ENCODE peak calls at places on chromosomes 3 and 15, in six cellular contexts. J is left ventricle myocardium superior, A is SJSA1, T is Panc1, B is A172, P is NCI-H1436. R is an unnamed sample.

GRCh38 chr15:78065973-78066946 is 11.3 kb downstream of the TBC1D2B start:
- DNase-seq in J (no peak), A (no peak), T (no peak), B (no peak), P (no peak), R (no peak)

GRCh38 chr15:40087991-40088928 is 20.4 kb downstream of the BMF start:
- DNase-seq in J (peak; percentile 66), A (no peak), T (no peak), B (no peak), P (no peak), R (no peak)

GRCh38 chr3:73511555-73511954 is 113.2 kb downstream of the PDZRN3 start:
- DNase-seq in J (no peak), A (no peak), T (no peak), B (no peak), P (no peak), R (no peak)

GRCh38 chr15:81752974-81753373 is 292.8 kb downstream of the MEX3B start:
- DNase-seq in J (no peak), A (no peak), T (no peak), B (no peak), P (no peak), R (no peak)

GRCh38 chr3:133856316-133856715 is 39.4 kb downstream of the RAB6B start:
- DNase-seq in J (no peak), A (no peak), T (no peak), B (peak; percentile 11), P (no peak), R (no peak)

GRCh38 chr3:94472511-94472910 is 409.6 kb downstream of the NSUN3 start:
- DNase-seq in J (no peak), A (no peak), T (no peak), B (no peak), P (no peak), R (no peak)

GRCh38 chr15:67089218-67090193 is 24.1 kb downstream of the SMAD3 start:
- DNase-seq in J (no peak), A (peak; percentile 67), T (no peak), B (peak; percentile 67), P (no peak), R (no peak)

GRCh38 chr15:70035719-70036077 is 62.0 kb downstream of the TLE3 start:
- DNase-seq in J (no peak), A (no peak), T (no peak), B (no peak), P (no peak), R (no peak)

GRCh38 chr15:68503213-68503612 is 71.2 kb upstream of the ITGA11 start:
- DNase-seq in J (no peak), A (no peak), T (no peak), B (no peak), P (no peak), R (no peak)

GRCh38 chr3:133973249-133973980 is 56.3 kb downstream of the SLCO2A1 start:
- DNase-seq in J (no peak), A (no peak), T (no peak), B (peak; percentile 10), P (no peak), R (no peak)

GRCh38 chr15:63833246-63833696 is 477 bp downstream of the HERC1 start:
- DNase-seq in J (peak; percentile 63), A (no peak), T (no peak), B (no peak), P (no peak), R (no peak)

GRCh38 chr3:126111126-126111551 is 27.2 kb upstream of the SLC41A3 start:
- DNase-seq in J (no peak), A (no peak), T (no peak), B (no peak), P (no peak), R (no peak)

GRCh38 chr3:107412376-107412775 is 35.1 kb downstream of the CCDC54 start:
- DNase-seq in J (no peak), A (no peak), T (no peak), B (no peak), P (no peak), R (no peak)

GRCh38 chr15:92992712-92993111 is 92.6 kb downstream of the CHD2 start:
- DNase-seq in J (no peak), A (no peak), T (no peak), B (no peak), P (no peak), R (no peak)

GRCh38 chr15:68310178-68310810 is 32.7 kb downstream of the FEM1B start:
- DNase-seq in J (peak; percentile 66), A (no peak), T (no peak), B (no peak), P (no peak), R (no peak)

GRCh38 chr3:17967111-17967510 is 224.7 kb upstream of the TBC1D5 start:
- DNase-seq in J (peak; percentile 20), A (no peak), T (no peak), B (no peak), P (no peak), R (no peak)

GRCh38 chr15:63909819-63910437 is 76.2 kb upstream of the HERC1 start:
- DNase-seq in J (no peak), A (no peak), T (no peak), B (peak; percentile 72), P (no peak), R (peak; percentile 75)

GRCh38 chr3:12287727-12288465 is 974 bp upstream of the PPARG start:
- DNase-seq in J (peak; percentile 80), A (no peak), T (no peak), B (no peak), P (no peak), R (no peak)

GRCh38 chr3:163347944-163348343 is 1730.4 kb downstream of the SI start:
- DNase-seq in J (no peak), A (no peak), T (no peak), B (no peak), P (no peak), R (no peak)

GRCh38 chr3:52171577-52172261 is 17.5 kb upstream of the POC1A start:
- DNase-seq in J (no peak), A (peak; percentile 64), T (peak; percentile 50), B (peak; percentile 73), P (no peak), R (no peak)

GRCh38 chr15:25372298-25372697 is 66.5 kb downstream of the UBE3A start:
- DNase-seq in J (no peak), A (peak; percentile 12), T (no peak), B (no peak), P (no peak), R (peak; percentile 16)

GRCh38 chr15:96335429-96335807 is 4.9 kb downstream of the NR2F2 start:
- DNase-seq in J (no peak), A (peak; percentile 82), T (no peak), B (peak; percentile 17), P (no peak), R (no peak)

GRCh38 chr3:12343091-12343494 is 54.2 kb downstream of the PPARG start:
- DNase-seq in J (no peak), A (no peak), T (no peak), B (no peak), P (no peak), R (no peak)

GRCh38 chr3:13262493-13263211 is 157.5 kb downstream of the NUP210 start:
- DNase-seq in J (peak; percentile 31), A (no peak), T (no peak), B (peak; percentile 28), P (no peak), R (no peak)

GRCh38 chr3:23071306-23071705 is 131.8 kb upstream of the UBE2E2 start:
- DNase-seq in J (no peak), A (no peak), T (no peak), B (no peak), P (no peak), R (no peak)

GRCh38 chr3:100047455-100048141 is 66.7 kb downstream of the FILIP1L start:
- DNase-seq in J (no peak), A (no peak), T (peak; percentile 89), B (peak; percentile 93), P (no peak), R (peak; percentile 57)

GRCh38 chr3:47512416-47513124 is 942 bp downstream of the ELP6 start:
- DNase-seq in J (peak; percentile 42), A (peak; percentile 47), T (no peak), B (no peak), P (no peak), R (no peak)

GRCh38 chr15:61037031-61037430 is 192.1 kb downstream of the RORA start:
- DNase-seq in J (no peak), A (no peak), T (no peak), B (no peak), P (no peak), R (no peak)

GRCh38 chr3:184765730-184766074 is 46.3 kb upstream of the VPS8 start:
- DNase-seq in J (no peak), A (no peak), T (no peak), B (no peak), P (no peak), R (no peak)

GRCh38 chr3:139642981-139643380 is 34.8 kb downstream of the NMNAT3 start:
- DNase-seq in J (no peak), A (no peak), T (no peak), B (no peak), P (no peak), R (no peak)

GRCh38 chr3:193132923-193133463 is 108.0 kb upstream of the PLAAT1 start:
- DNase-seq in J (no peak), A (no peak), T (no peak), B (no peak), P (no peak), R (no peak)

GRCh38 chr3:29585368-29585767 is 304.5 kb downstream of the RBMS3 start:
- DNase-seq in J (no peak), A (no peak), T (no peak), B (no peak), P (no peak), R (no peak)

GRCh38 chr3:151086484-151087456 is 1.3 kb downstream of the MED12L start:
- DNase-seq in J (peak; percentile 79), A (peak; percentile 60), T (peak; percentile 15), B (peak; percentile 74), P (peak; percentile 86), R (peak; percentile 66)

GRCh38 chr3:169623971-169624370 is 39.5 kb downstream of the MECOM start:
- DNase-seq in J (no peak), A (no peak), T (no peak), B (no peak), P (no peak), R (no peak)

GRCh38 chr3:130779031-130779430 is 32.4 kb upstream of the PIK3R4 start:
- DNase-seq in J (no peak), A (no peak), T (no peak), B (no peak), P (peak; percentile 93), R (no peak)

GRCh38 chr15:70605606-70606410 is 157.6 kb downstream of the UACA start:
- DNase-seq in J (peak; percentile 82), A (no peak), T (no peak), B (peak; percentile 45), P (no peak), R (peak; percentile 73)

GRCh38 chr3:111590096-111590491 is 5.1 kb downstream of the ZBED2 start:
- DNase-seq in J (no peak), A (no peak), T (no peak), B (no peak), P (no peak), R (no peak)

GRCh38 chr3:78918361-78919020 is 849.3 kb downstream of the ROBO1 start:
- DNase-seq in J (no peak), A (no peak), T (no peak), B (no peak), P (no peak), R (no peak)

GRCh38 chr15:25247418-25248030 is 191.3 kb downstream of the UBE3A start:
- DNase-seq in J (no peak), A (no peak), T (no peak), B (no peak), P (no peak), R (no peak)

R was measured in brain pericyte.